ENCODE peak calls at places on chromosomes 4 and X, in ten cellular contexts. One of them, this sample, is unnamed.
A peak's percentile ranks its signal among the peaks of the same experiment; 100 is the strongest.

GRCh38 chr4:174119051-174119450 is 164.4 kb downstream of the FBXO8 start:
- DNase-seq in stimulated activated CD4-positive, alpha-beta T cell treated with anti-CD3 and anti-CD28 coated beads, Interleukin-12 subunit alpha, Interleukin-12 subunit beta, amount 100 ng/mL, for 24 hours: no peak
- DNase-seq in stimulated activated CD8-positive, alpha-beta memory T cell treated with anti-CD3 and anti-CD28 coated beads, Interleukin-2, amount 100 ng/mL, for 48 hours: no peak
- DNase-seq in body of pancreas: no peak
- DNase-seq in ovary: no peak
- DNase-seq in Peyer's patch: no peak
- DNase-seq in LoVo: no peak
- DNase-seq in nephron progenitor cell: no peak
- DNase-seq in cardiac muscle cell: peak; percentile 87
- DNase-seq in NCI-H1092 treated with DMSO at 0.1 percent for 48 hours: no peak
- DNase-seq in this sample: no peak

GRCh38 chr4:154004859-154005520 is 216.1 kb upstream of the SFRP2 start:
- DNase-seq in stimulated activated CD4-positive, alpha-beta T cell treated with anti-CD3 and anti-CD28 coated beads, Interleukin-12 subunit alpha, Interleukin-12 subunit beta, amount 100 ng/mL, for 24 hours: no peak
- DNase-seq in stimulated activated CD8-positive, alpha-beta memory T cell treated with anti-CD3 and anti-CD28 coated beads, Interleukin-2, amount 100 ng/mL, for 48 hours: no peak
- DNase-seq in body of pancreas: peak; percentile 27
- DNase-seq in ovary: no peak
- DNase-seq in Peyer's patch: no peak
- DNase-seq in LoVo: no peak
- DNase-seq in nephron progenitor cell: no peak
- DNase-seq in cardiac muscle cell: peak; percentile 45
- DNase-seq in NCI-H1092 treated with DMSO at 0.1 percent for 48 hours: no peak
- DNase-seq in this sample: no peak

GRCh38 chr4:79034544-79034943 is 95.3 kb upstream of the PAQR3 start:
- DNase-seq in stimulated activated CD4-positive, alpha-beta T cell treated with anti-CD3 and anti-CD28 coated beads, Interleukin-12 subunit alpha, Interleukin-12 subunit beta, amount 100 ng/mL, for 24 hours: no peak
- DNase-seq in stimulated activated CD8-positive, alpha-beta memory T cell treated with anti-CD3 and anti-CD28 coated beads, Interleukin-2, amount 100 ng/mL, for 48 hours: no peak
- DNase-seq in body of pancreas: no peak
- DNase-seq in ovary: no peak
- DNase-seq in Peyer's patch: no peak
- DNase-seq in LoVo: no peak
- DNase-seq in nephron progenitor cell: no peak
- DNase-seq in cardiac muscle cell: no peak
- DNase-seq in NCI-H1092 treated with DMSO at 0.1 percent for 48 hours: no peak
- DNase-seq in this sample: no peak

GRCh38 chr4:67291639-67292038 is 253.7 kb downstream of the CENPC start:
- DNase-seq in stimulated activated CD4-positive, alpha-beta T cell treated with anti-CD3 and anti-CD28 coated beads, Interleukin-12 subunit alpha, Interleukin-12 subunit beta, amount 100 ng/mL, for 24 hours: no peak
- DNase-seq in stimulated activated CD8-positive, alpha-beta memory T cell treated with anti-CD3 and anti-CD28 coated beads, Interleukin-2, amount 100 ng/mL, for 48 hours: no peak
- DNase-seq in body of pancreas: no peak
- DNase-seq in ovary: no peak
- DNase-seq in Peyer's patch: no peak
- DNase-seq in LoVo: no peak
- DNase-seq in nephron progenitor cell: peak; percentile 9
- DNase-seq in cardiac muscle cell: no peak
- DNase-seq in NCI-H1092 treated with DMSO at 0.1 percent for 48 hours: no peak
- DNase-seq in this sample: no peak

GRCh38 chr4:101018836-101019235 is 328.5 kb downstream of the PPP3CA start:
- DNase-seq in stimulated activated CD4-positive, alpha-beta T cell treated with anti-CD3 and anti-CD28 coated beads, Interleukin-12 subunit alpha, Interleukin-12 subunit beta, amount 100 ng/mL, for 24 hours: no peak
- DNase-seq in stimulated activated CD8-positive, alpha-beta memory T cell treated with anti-CD3 and anti-CD28 coated beads, Interleukin-2, amount 100 ng/mL, for 48 hours: no peak
- DNase-seq in body of pancreas: no peak
- DNase-seq in ovary: no peak
- DNase-seq in Peyer's patch: no peak
- DNase-seq in LoVo: no peak
- DNase-seq in nephron progenitor cell: no peak
- DNase-seq in cardiac muscle cell: no peak
- DNase-seq in NCI-H1092 treated with DMSO at 0.1 percent for 48 hours: no peak
- DNase-seq in this sample: no peak

GRCh38 chrX:41337140-41337539 is 3.2 kb downstream of the DDX3X start:
- DNase-seq in stimulated activated CD4-positive, alpha-beta T cell treated with anti-CD3 and anti-CD28 coated beads, Interleukin-12 subunit alpha, Interleukin-12 subunit beta, amount 100 ng/mL, for 24 hours: no peak
- DNase-seq in stimulated activated CD8-positive, alpha-beta memory T cell treated with anti-CD3 and anti-CD28 coated beads, Interleukin-2, amount 100 ng/mL, for 48 hours: no peak
- DNase-seq in body of pancreas: no peak
- DNase-seq in ovary: no peak
- DNase-seq in Peyer's patch: no peak
- DNase-seq in LoVo: no peak
- DNase-seq in nephron progenitor cell: no peak
- DNase-seq in cardiac muscle cell: no peak
- DNase-seq in NCI-H1092 treated with DMSO at 0.1 percent for 48 hours: no peak
- DNase-seq in this sample: no peak

GRCh38 chr4:184664445-184665210 is 15.1 kb downstream of the PRIMPOL start:
- DNase-seq in stimulated activated CD4-positive, alpha-beta T cell treated with anti-CD3 and anti-CD28 coated beads, Interleukin-12 subunit alpha, Interleukin-12 subunit beta, amount 100 ng/mL, for 24 hours: no peak
- DNase-seq in stimulated activated CD8-positive, alpha-beta memory T cell treated with anti-CD3 and anti-CD28 coated beads, Interleukin-2, amount 100 ng/mL, for 48 hours: no peak
- DNase-seq in body of pancreas: no peak
- DNase-seq in ovary: no peak
- DNase-seq in Peyer's patch: no peak
- DNase-seq in LoVo: no peak
- DNase-seq in nephron progenitor cell: no peak
- DNase-seq in cardiac muscle cell: peak; percentile 52
- DNase-seq in NCI-H1092 treated with DMSO at 0.1 percent for 48 hours: no peak
- DNase-seq in this sample: no peak

GRCh38 chr4:138560448-138560847 is 318.3 kb upstream of the SLC7A11 start:
- DNase-seq in stimulated activated CD4-positive, alpha-beta T cell treated with anti-CD3 and anti-CD28 coated beads, Interleukin-12 subunit alpha, Interleukin-12 subunit beta, amount 100 ng/mL, for 24 hours: no peak
- DNase-seq in stimulated activated CD8-positive, alpha-beta memory T cell treated with anti-CD3 and anti-CD28 coated beads, Interleukin-2, amount 100 ng/mL, for 48 hours: no peak
- DNase-seq in body of pancreas: no peak
- DNase-seq in ovary: no peak
- DNase-seq in Peyer's patch: no peak
- DNase-seq in LoVo: no peak
- DNase-seq in nephron progenitor cell: no peak
- DNase-seq in cardiac muscle cell: no peak
- DNase-seq in NCI-H1092 treated with DMSO at 0.1 percent for 48 hours: no peak
- DNase-seq in this sample: no peak

GRCh38 chr4:8507624-8508023 is 67.0 kb downstream of the TRMT44 start:
- DNase-seq in stimulated activated CD4-positive, alpha-beta T cell treated with anti-CD3 and anti-CD28 coated beads, Interleukin-12 subunit alpha, Interleukin-12 subunit beta, amount 100 ng/mL, for 24 hours: no peak
- DNase-seq in stimulated activated CD8-positive, alpha-beta memory T cell treated with anti-CD3 and anti-CD28 coated beads, Interleukin-2, amount 100 ng/mL, for 48 hours: no peak
- DNase-seq in body of pancreas: no peak
- DNase-seq in ovary: no peak
- DNase-seq in Peyer's patch: no peak
- DNase-seq in LoVo: no peak
- DNase-seq in nephron progenitor cell: no peak
- DNase-seq in cardiac muscle cell: no peak
- DNase-seq in NCI-H1092 treated with DMSO at 0.1 percent for 48 hours: no peak
- DNase-seq in this sample: no peak

GRCh38 chr4:75370582-75370981 is 143.6 kb downstream of the RCHY1 start:
- DNase-seq in stimulated activated CD4-positive, alpha-beta T cell treated with anti-CD3 and anti-CD28 coated beads, Interleukin-12 subunit alpha, Interleukin-12 subunit beta, amount 100 ng/mL, for 24 hours: no peak
- DNase-seq in stimulated activated CD8-positive, alpha-beta memory T cell treated with anti-CD3 and anti-CD28 coated beads, Interleukin-2, amount 100 ng/mL, for 48 hours: no peak
- DNase-seq in body of pancreas: no peak
- DNase-seq in ovary: no peak
- DNase-seq in Peyer's patch: no peak
- DNase-seq in LoVo: no peak
- DNase-seq in nephron progenitor cell: no peak
- DNase-seq in cardiac muscle cell: no peak
- DNase-seq in NCI-H1092 treated with DMSO at 0.1 percent for 48 hours: peak; percentile 13
- DNase-seq in this sample: no peak

GRCh38 chrX:40897768-40898167 is 162.4 kb upstream of the MED14 start:
- DNase-seq in stimulated activated CD4-positive, alpha-beta T cell treated with anti-CD3 and anti-CD28 coated beads, Interleukin-12 subunit alpha, Interleukin-12 subunit beta, amount 100 ng/mL, for 24 hours: no peak
- DNase-seq in stimulated activated CD8-positive, alpha-beta memory T cell treated with anti-CD3 and anti-CD28 coated beads, Interleukin-2, amount 100 ng/mL, for 48 hours: no peak
- DNase-seq in body of pancreas: no peak
- DNase-seq in ovary: no peak
- DNase-seq in Peyer's patch: no peak
- DNase-seq in LoVo: no peak
- DNase-seq in nephron progenitor cell: no peak
- DNase-seq in cardiac muscle cell: no peak
- DNase-seq in NCI-H1092 treated with DMSO at 0.1 percent for 48 hours: peak; percentile 63
- DNase-seq in this sample: no peak

GRCh38 chr4:11073621-11074051 is 355.1 kb downstream of the HS3ST1 start:
- DNase-seq in stimulated activated CD4-positive, alpha-beta T cell treated with anti-CD3 and anti-CD28 coated beads, Interleukin-12 subunit alpha, Interleukin-12 subunit beta, amount 100 ng/mL, for 24 hours: no peak
- DNase-seq in stimulated activated CD8-positive, alpha-beta memory T cell treated with anti-CD3 and anti-CD28 coated beads, Interleukin-2, amount 100 ng/mL, for 48 hours: no peak
- DNase-seq in body of pancreas: no peak
- DNase-seq in ovary: peak; percentile 67
- DNase-seq in Peyer's patch: no peak
- DNase-seq in LoVo: no peak
- DNase-seq in nephron progenitor cell: no peak
- DNase-seq in cardiac muscle cell: peak; percentile 98
- DNase-seq in NCI-H1092 treated with DMSO at 0.1 percent for 48 hours: no peak
- DNase-seq in this sample: no peak

GRCh38 chrX:115897956-115898355 is 272.6 kb upstream of the AGTR2 start:
- DNase-seq in stimulated activated CD4-positive, alpha-beta T cell treated with anti-CD3 and anti-CD28 coated beads, Interleukin-12 subunit alpha, Interleukin-12 subunit beta, amount 100 ng/mL, for 24 hours: no peak
- DNase-seq in stimulated activated CD8-positive, alpha-beta memory T cell treated with anti-CD3 and anti-CD28 coated beads, Interleukin-2, amount 100 ng/mL, for 48 hours: no peak
- DNase-seq in body of pancreas: no peak
- DNase-seq in ovary: no peak
- DNase-seq in Peyer's patch: no peak
- DNase-seq in LoVo: no peak
- DNase-seq in nephron progenitor cell: no peak
- DNase-seq in cardiac muscle cell: no peak
- DNase-seq in NCI-H1092 treated with DMSO at 0.1 percent for 48 hours: no peak
- DNase-seq in this sample: no peak

GRCh38 chr4:68209003-68209402 is 36.5 kb downstream of the TMPRSS11B start:
- DNase-seq in stimulated activated CD4-positive, alpha-beta T cell treated with anti-CD3 and anti-CD28 coated beads, Interleukin-12 subunit alpha, Interleukin-12 subunit beta, amount 100 ng/mL, for 24 hours: no peak
- DNase-seq in stimulated activated CD8-positive, alpha-beta memory T cell treated with anti-CD3 and anti-CD28 coated beads, Interleukin-2, amount 100 ng/mL, for 48 hours: no peak
- DNase-seq in body of pancreas: no peak
- DNase-seq in ovary: no peak
- DNase-seq in Peyer's patch: no peak
- DNase-seq in LoVo: no peak
- DNase-seq in nephron progenitor cell: no peak
- DNase-seq in cardiac muscle cell: no peak
- DNase-seq in NCI-H1092 treated with DMSO at 0.1 percent for 48 hours: no peak
- DNase-seq in this sample: no peak

GRCh38 chr4:15198070-15198727 is 195.9 kb downstream of the CPEB2 start:
- DNase-seq in stimulated activated CD4-positive, alpha-beta T cell treated with anti-CD3 and anti-CD28 coated beads, Interleukin-12 subunit alpha, Interleukin-12 subunit beta, amount 100 ng/mL, for 24 hours: no peak
- DNase-seq in stimulated activated CD8-positive, alpha-beta memory T cell treated with anti-CD3 and anti-CD28 coated beads, Interleukin-2, amount 100 ng/mL, for 48 hours: no peak
- DNase-seq in body of pancreas: no peak
- DNase-seq in ovary: no peak
- DNase-seq in Peyer's patch: no peak
- DNase-seq in LoVo: no peak
- DNase-seq in nephron progenitor cell: no peak
- DNase-seq in cardiac muscle cell: peak; percentile 16
- DNase-seq in NCI-H1092 treated with DMSO at 0.1 percent for 48 hours: no peak
- DNase-seq in this sample: no peak

GRCh38 chr4:31613946-31614623 is 893.9 kb downstream of the PCDH7 start:
- DNase-seq in stimulated activated CD4-positive, alpha-beta T cell treated with anti-CD3 and anti-CD28 coated beads, Interleukin-12 subunit alpha, Interleukin-12 subunit beta, amount 100 ng/mL, for 24 hours: no peak
- DNase-seq in stimulated activated CD8-positive, alpha-beta memory T cell treated with anti-CD3 and anti-CD28 coated beads, Interleukin-2, amount 100 ng/mL, for 48 hours: no peak
- DNase-seq in body of pancreas: no peak
- DNase-seq in ovary: no peak
- DNase-seq in Peyer's patch: no peak
- DNase-seq in LoVo: no peak
- DNase-seq in nephron progenitor cell: peak; percentile 57
- DNase-seq in cardiac muscle cell: no peak
- DNase-seq in NCI-H1092 treated with DMSO at 0.1 percent for 48 hours: peak; percentile 26
- DNase-seq in this sample: no peak

GRCh38 chrX:155027509-155028066 is 944 bp downstream of the FUNDC2 start:
- DNase-seq in stimulated activated CD4-positive, alpha-beta T cell treated with anti-CD3 and anti-CD28 coated beads, Interleukin-12 subunit alpha, Interleukin-12 subunit beta, amount 100 ng/mL, for 24 hours: no peak
- DNase-seq in stimulated activated CD8-positive, alpha-beta memory T cell treated with anti-CD3 and anti-CD28 coated beads, Interleukin-2, amount 100 ng/mL, for 48 hours: no peak
- DNase-seq in body of pancreas: peak; percentile 30
- DNase-seq in ovary: no peak
- DNase-seq in Peyer's patch: no peak
- DNase-seq in LoVo: peak; percentile 1
- DNase-seq in nephron progenitor cell: no peak
- DNase-seq in cardiac muscle cell: peak; percentile 91
- DNase-seq in NCI-H1092 treated with DMSO at 0.1 percent for 48 hours: peak; percentile 57
- DNase-seq in this sample: peak; percentile 8

GRCh38 chr4:8083086-8083825 is 75.4 kb downstream of the ABLIM2 start:
- DNase-seq in stimulated activated CD4-positive, alpha-beta T cell treated with anti-CD3 and anti-CD28 coated beads, Interleukin-12 subunit alpha, Interleukin-12 subunit beta, amount 100 ng/mL, for 24 hours: no peak
- DNase-seq in stimulated activated CD8-positive, alpha-beta memory T cell treated with anti-CD3 and anti-CD28 coated beads, Interleukin-2, amount 100 ng/mL, for 48 hours: no peak
- DNase-seq in body of pancreas: no peak
- DNase-seq in ovary: no peak
- DNase-seq in Peyer's patch: no peak
- DNase-seq in LoVo: no peak
- DNase-seq in nephron progenitor cell: no peak
- DNase-seq in cardiac muscle cell: no peak
- DNase-seq in NCI-H1092 treated with DMSO at 0.1 percent for 48 hours: no peak
- DNase-seq in this sample: no peak

GRCh38 chr4:125739760-125740159 is 425.0 kb downstream of the FAT4 start:
- DNase-seq in stimulated activated CD4-positive, alpha-beta T cell treated with anti-CD3 and anti-CD28 coated beads, Interleukin-12 subunit alpha, Interleukin-12 subunit beta, amount 100 ng/mL, for 24 hours: no peak
- DNase-seq in stimulated activated CD8-positive, alpha-beta memory T cell treated with anti-CD3 and anti-CD28 coated beads, Interleukin-2, amount 100 ng/mL, for 48 hours: no peak
- DNase-seq in body of pancreas: no peak
- DNase-seq in ovary: no peak
- DNase-seq in Peyer's patch: no peak
- DNase-seq in LoVo: no peak
- DNase-seq in nephron progenitor cell: no peak
- DNase-seq in cardiac muscle cell: peak; percentile 88
- DNase-seq in NCI-H1092 treated with DMSO at 0.1 percent for 48 hours: no peak
- DNase-seq in this sample: no peak

GRCh38 chr4:138867404-138867803 is 148.2 kb upstream of the NOCT start:
- DNase-seq in stimulated activated CD4-positive, alpha-beta T cell treated with anti-CD3 and anti-CD28 coated beads, Interleukin-12 subunit alpha, Interleukin-12 subunit beta, amount 100 ng/mL, for 24 hours: no peak
- DNase-seq in stimulated activated CD8-positive, alpha-beta memory T cell treated with anti-CD3 and anti-CD28 coated beads, Interleukin-2, amount 100 ng/mL, for 48 hours: no peak
- DNase-seq in body of pancreas: no peak
- DNase-seq in ovary: no peak
- DNase-seq in Peyer's patch: no peak
- DNase-seq in LoVo: no peak
- DNase-seq in nephron progenitor cell: no peak
- DNase-seq in cardiac muscle cell: no peak
- DNase-seq in NCI-H1092 treated with DMSO at 0.1 percent for 48 hours: no peak
- DNase-seq in this sample: no peak